ENCODE peak calls at places on chromosomes 16 and 17, in five cellular contexts. One of them, this sample, is unnamed.

GRCh38 chr16:52584354-52584840 is 37.5 kb upstream of the TOX3 start:
- DNase-seq in GM23248: no peak
- DNase-seq in K562: no peak
- DNase-seq in right cardiac atrium: no peak
- DNase-seq in stomach: no peak
- DNase-seq in this sample: no peak

GRCh38 chr16:24347556-24347955 is 91.4 kb downstream of the CACNG3 start:
- DNase-seq in GM23248: no peak
- DNase-seq in K562: no peak
- DNase-seq in right cardiac atrium: no peak
- DNase-seq in stomach: no peak
- DNase-seq in this sample: no peak

GRCh38 chr17:81397314-81398169 is 2.3 kb downstream of the BAHCC1 start:
- DNase-seq in GM23248: peak; percentile 85
- DNase-seq in K562: no peak
- DNase-seq in right cardiac atrium: peak; percentile 78
- DNase-seq in stomach: peak; percentile 74
- DNase-seq in this sample: no peak

GRCh38 chr16:56558024-56558747 is 6.7 kb upstream of the MT4 start:
- DNase-seq in GM23248: peak; percentile 96
- DNase-seq in K562: no peak
- DNase-seq in right cardiac atrium: no peak
- DNase-seq in stomach: no peak
- DNase-seq in this sample: no peak

GRCh38 chr17:55674107-55674506 is 48.6 kb downstream of the TMEM100 start:
- DNase-seq in GM23248: peak; percentile 65
- DNase-seq in K562: no peak
- DNase-seq in right cardiac atrium: no peak
- DNase-seq in stomach: no peak
- DNase-seq in this sample: no peak

GRCh38 chr17:76529224-76529642 is 8.3 kb downstream of the CYGB start:
- DNase-seq in GM23248: peak; percentile 96
- DNase-seq in K562: peak; percentile 64
- DNase-seq in right cardiac atrium: peak; percentile 93
- DNase-seq in stomach: peak; percentile 48
- DNase-seq in this sample: peak; percentile 58

GRCh38 chr16:1508494-1509167 is 15.5 kb downstream of the TELO2 start:
- DNase-seq in GM23248: no peak
- DNase-seq in K562: no peak
- DNase-seq in right cardiac atrium: peak; percentile 75
- DNase-seq in stomach: no peak
- DNase-seq in this sample: no peak

GRCh38 chr17:41635121-41636097 is 11.0 kb upstream of the KRT17 start:
- DNase-seq in GM23248: peak; percentile 26
- DNase-seq in K562: no peak
- DNase-seq in right cardiac atrium: peak; percentile 78
- DNase-seq in stomach: peak; percentile 75
- DNase-seq in this sample: no peak

GRCh38 chr16:80167657-80168056 is 373.1 kb upstream of the DYNLRB2 start:
- DNase-seq in GM23248: no peak
- DNase-seq in K562: no peak
- DNase-seq in right cardiac atrium: no peak
- DNase-seq in stomach: no peak
- DNase-seq in this sample: no peak

GRCh38 chr16:83305092-83305491 is 502.7 kb upstream of the HSBP1 start:
- DNase-seq in GM23248: peak; percentile 93
- DNase-seq in K562: no peak
- DNase-seq in right cardiac atrium: no peak
- DNase-seq in stomach: no peak
- DNase-seq in this sample: no peak

GRCh38 chr16:80938035-80938927 is 68.4 kb downstream of the CMC2 start:
- DNase-seq in GM23248: peak; percentile 97
- DNase-seq in K562: no peak
- DNase-seq in right cardiac atrium: peak; percentile 60
- DNase-seq in stomach: no peak
- DNase-seq in this sample: no peak

GRCh38 chr17:66829386-66829864 is 5.5 kb upstream of the CACNG5 start:
- DNase-seq in GM23248: peak; percentile 82
- DNase-seq in K562: peak; percentile 38
- DNase-seq in right cardiac atrium: peak; percentile 75
- DNase-seq in stomach: peak; percentile 52
- DNase-seq in this sample: peak; percentile 46

GRCh38 chr16:85057212-85057889 is 29.8 kb downstream of the KIAA0513 start:
- DNase-seq in GM23248: no peak
- DNase-seq in K562: peak; percentile 75
- DNase-seq in right cardiac atrium: peak; percentile 7
- DNase-seq in stomach: peak; percentile 42
- DNase-seq in this sample: no peak

GRCh38 chr17:9021158-9021984 is at the start of gene NTN1:
- DNase-seq in GM23248: peak; percentile 62
- DNase-seq in K562: no peak
- DNase-seq in right cardiac atrium: peak; percentile 87
- DNase-seq in stomach: peak; percentile 52
- DNase-seq in this sample: no peak

GRCh38 chr17:48996696-48997102 is 486 bp upstream of the IGF2BP1 start:
- DNase-seq in GM23248: no peak
- DNase-seq in K562: no peak
- DNase-seq in right cardiac atrium: no peak
- DNase-seq in stomach: no peak
- DNase-seq in this sample: no peak

GRCh38 chr16:56848056-56848936 is 16.7 kb upstream of the SLC12A3 start:
- DNase-seq in GM23248: peak; percentile 83
- DNase-seq in K562: peak; percentile 23
- DNase-seq in right cardiac atrium: peak; percentile 67
- DNase-seq in stomach: no peak
- DNase-seq in this sample: no peak

GRCh38 chr16:29877266-29877961 is 14.4 kb upstream of the CDIPT start:
- DNase-seq in GM23248: peak; percentile 52
- DNase-seq in K562: peak; percentile 94
- DNase-seq in right cardiac atrium: no peak
- DNase-seq in stomach: no peak
- DNase-seq in this sample: peak; percentile 78

GRCh38 chr16:4570086-4570485 is 13.9 kb downstream of the C16orf96 start:
- DNase-seq in GM23248: no peak
- DNase-seq in K562: no peak
- DNase-seq in right cardiac atrium: no peak
- DNase-seq in stomach: no peak
- DNase-seq in this sample: no peak

GRCh38 chr17:55496094-55496881 is 15.0 kb downstream of the SMIM36 start:
- DNase-seq in GM23248: peak; percentile 61
- DNase-seq in K562: peak; percentile 48
- DNase-seq in right cardiac atrium: peak; percentile 59
- DNase-seq in stomach: no peak
- DNase-seq in this sample: no peak

GRCh38 chr16:82936941-82937551 is 310.3 kb downstream of the CDH13 start:
- DNase-seq in GM23248: peak; percentile 61
- DNase-seq in K562: no peak
- DNase-seq in right cardiac atrium: no peak
- DNase-seq in stomach: no peak
- DNase-seq in this sample: no peak

GRCh38 chr17:50107790-50108414 is 12.8 kb downstream of the PDK2 start:
- DNase-seq in GM23248: peak; percentile 83
- DNase-seq in K562: no peak
- DNase-seq in right cardiac atrium: no peak
- DNase-seq in stomach: no peak
- DNase-seq in this sample: no peak

GRCh38 chr17:78986048-78986648 is 6.4 kb upstream of the LGALS3BP start:
- DNase-seq in GM23248: peak; percentile 58
- DNase-seq in K562: peak; percentile 82
- DNase-seq in right cardiac atrium: peak; percentile 64
- DNase-seq in stomach: peak; percentile 68
- DNase-seq in this sample: no peak

GRCh38 chr17:27755706-27756466 is 44.4 kb downstream of the NOS2 start:
- DNase-seq in GM23248: no peak
- DNase-seq in K562: no peak
- DNase-seq in right cardiac atrium: no peak
- DNase-seq in stomach: no peak
- DNase-seq in this sample: no peak

GRCh38 chr16:82943371-82943770 is 316.6 kb downstream of the CDH13 start:
- DNase-seq in GM23248: peak; percentile 21
- DNase-seq in K562: no peak
- DNase-seq in right cardiac atrium: no peak
- DNase-seq in stomach: no peak
- DNase-seq in this sample: no peak

GRCh38 chr16:77680496-77680895 is 41.8 kb upstream of the NUDT7 start:
- DNase-seq in GM23248: no peak
- DNase-seq in K562: no peak
- DNase-seq in right cardiac atrium: no peak
- DNase-seq in stomach: no peak
- DNase-seq in this sample: no peak

GRCh38 chr16:87463722-87464690 is 28.8 kb downstream of the ZCCHC14 start:
- DNase-seq in GM23248: peak; percentile 79
- DNase-seq in K562: peak; percentile 52
- DNase-seq in right cardiac atrium: no peak
- DNase-seq in stomach: no peak
- DNase-seq in this sample: peak; percentile 45

GRCh38 chr16:87461466-87461975 is 31.3 kb downstream of the ZCCHC14 start:
- DNase-seq in GM23248: peak; percentile 54
- DNase-seq in K562: peak; percentile 96
- DNase-seq in right cardiac atrium: peak; percentile 73
- DNase-seq in stomach: peak; percentile 96
- DNase-seq in this sample: peak; percentile 92

GRCh38 chr16:87465306-87465705 is 27.5 kb downstream of the ZCCHC14 start:
- DNase-seq in GM23248: peak; percentile 93
- DNase-seq in K562: peak; percentile 73
- DNase-seq in right cardiac atrium: peak; percentile 84
- DNase-seq in stomach: peak; percentile 90
- DNase-seq in this sample: peak; percentile 77

GRCh38 chr16:87466975-87467501 is 25.8 kb downstream of the ZCCHC14 start:
- DNase-seq in GM23248: no peak
- DNase-seq in K562: no peak
- DNase-seq in right cardiac atrium: no peak
- DNase-seq in stomach: no peak
- DNase-seq in this sample: no peak

GRCh38 chr16:87464691-87465300 is 28.0 kb downstream of the ZCCHC14 start:
- DNase-seq in GM23248: peak; percentile 98
- DNase-seq in K562: peak; percentile 82
- DNase-seq in right cardiac atrium: peak; percentile 84
- DNase-seq in stomach: peak; percentile 67
- DNase-seq in this sample: peak; percentile 77
- H3K27ac ChIP-seq in GM23248: peak overlapping the region; percentile 100
- H3K27ac ChIP-seq in K562: peak overlapping the region; percentile 54
- H3K27ac ChIP-seq in right cardiac atrium: peak overlapping the region; percentile 90
- H3K27ac ChIP-seq in stomach: peak overlapping the region; percentile 93
- H3K27ac ChIP-seq in this sample: peak overlapping the region; percentile 97

GRCh38 chr16:10879681-10880589 is 2.9 kb downstream of the CIITA start:
- DNase-seq in GM23248: no peak
- DNase-seq in K562: no peak
- DNase-seq in right cardiac atrium: no peak
- DNase-seq in stomach: no peak
- DNase-seq in this sample: no peak
- H3K4me3 ChIP-seq in GM23248: peak overlapping the region; percentile 73
- H3K4me3 ChIP-seq in K562: no peak overlapping the region
- H3K4me3 ChIP-seq in right cardiac atrium: peak overlapping the region; percentile 69
- H3K4me3 ChIP-seq in stomach: peak overlapping the region; percentile 76
- H3K4me3 ChIP-seq in this sample: peak overlapping the region; percentile 57

GRCh38 chr16:28081391-28081790 is 17.9 kb upstream of the GSG1L start:
- DNase-seq in GM23248: no peak
- DNase-seq in K562: no peak
- DNase-seq in right cardiac atrium: peak; percentile 7
- DNase-seq in stomach: no peak
- DNase-seq in this sample: no peak
- H3K27ac ChIP-seq in GM23248: no peak overlapping the region
- H3K27ac ChIP-seq in K562: no peak overlapping the region
- H3K27ac ChIP-seq in right cardiac atrium: no peak overlapping the region
- H3K27ac ChIP-seq in stomach: no peak overlapping the region
- H3K27ac ChIP-seq in this sample: no peak overlapping the region

GRCh38 chr16:8691728-8692127 is 17.3 kb downstream of the ABAT start:
- DNase-seq in GM23248: no peak
- DNase-seq in K562: no peak
- DNase-seq in right cardiac atrium: no peak
- DNase-seq in stomach: no peak
- DNase-seq in this sample: no peak

GRCh38 chr16:8686031-8686621 is 11.7 kb downstream of the ABAT start:
- DNase-seq in GM23248: no peak
- DNase-seq in K562: no peak
- DNase-seq in right cardiac atrium: peak; percentile 72
- DNase-seq in stomach: peak; percentile 40
- DNase-seq in this sample: no peak

GRCh38 chr16:8686879-8687278 is 12.5 kb downstream of the ABAT start:
- DNase-seq in GM23248: no peak
- DNase-seq in K562: no peak
- DNase-seq in right cardiac atrium: no peak
- DNase-seq in stomach: no peak
- DNase-seq in this sample: no peak

GRCh38 chr16:8685617-8686016 is 11.2 kb downstream of the ABAT start:
- DNase-seq in GM23248: no peak
- DNase-seq in K562: no peak
- DNase-seq in right cardiac atrium: no peak
- DNase-seq in stomach: no peak
- DNase-seq in this sample: no peak

GRCh38 chr16:8689686-8690085 is 15.3 kb downstream of the ABAT start:
- DNase-seq in GM23248: no peak
- DNase-seq in K562: no peak
- DNase-seq in right cardiac atrium: no peak
- DNase-seq in stomach: no peak
- DNase-seq in this sample: no peak
- H3K4me3 ChIP-seq in GM23248: no peak overlapping the region
- H3K4me3 ChIP-seq in K562: no peak overlapping the region
- H3K4me3 ChIP-seq in right cardiac atrium: no peak overlapping the region
- H3K4me3 ChIP-seq in stomach: no peak overlapping the region
- H3K4me3 ChIP-seq in this sample: no peak overlapping the region

DNA sequence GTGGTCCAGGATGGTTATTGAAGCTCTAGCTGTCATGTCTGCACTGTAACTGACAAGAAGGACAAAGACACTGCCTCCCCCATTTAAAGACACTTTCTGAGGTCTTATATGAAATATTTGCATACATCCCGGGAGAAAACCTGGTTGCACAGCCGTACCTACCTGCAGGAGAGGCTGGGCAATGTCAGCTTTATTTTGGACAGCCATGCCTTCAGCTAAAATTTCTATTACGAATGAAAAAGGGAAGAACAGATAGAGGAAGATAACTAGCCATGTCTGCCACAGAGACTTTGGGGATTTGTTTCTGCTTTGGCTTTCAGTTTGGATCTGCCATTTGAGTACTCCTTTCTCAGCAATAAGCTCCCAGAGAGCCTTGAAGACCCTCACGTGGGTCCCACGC is 19.0 kb downstream of the SLC7A6 start:
- DNase-seq in GM23248: no peak
- DNase-seq in K562: no peak
- DNase-seq in right cardiac atrium: no peak
- DNase-seq in stomach: no peak
- DNase-seq in this sample: no peak
- H3K27ac ChIP-seq in GM23248: no peak overlapping the region
- H3K27ac ChIP-seq in K562: peak overlapping the region; percentile 28
- H3K27ac ChIP-seq in right cardiac atrium: peak overlapping the region; percentile 99
- H3K27ac ChIP-seq in stomach: peak overlapping the region; percentile 63
- H3K27ac ChIP-seq in this sample: no peak overlapping the region

This sample was measured in lung.